ENCODE peak calls at places on chromosome 5, in seven cellular contexts. One of them, this sample, is unnamed.

GRCh38 chr5:127010362-127010761 is 20.0 kb downstream of the MARCHF3 start:
- DNase-seq in stimulated activated CD4-positive, alpha-beta T cell treated with anti-CD3 and anti-CD28 coated beads, Interleukin-2, amount 100 ng/mL, for 48 hours: no peak
- DNase-seq in CD8-positive, alpha-beta T cell: no peak
- DNase-seq in NAMALWA: no peak
- DNase-seq in T-cell: no peak
- DNase-seq in activated T-cell treated with anti-CD3 and anti-CD28 coated beads, Interleukin-2, amount 50 U/mL, for 72 hours: no peak
- DNase-seq in activated CD4-positive, alpha-beta T cell treated with anti-CD3 and anti-CD28 coated beads for 1 hour: no peak
- DNase-seq in this sample: no peak

GRCh38 chr5:10301842-10302610 is 5.7 kb downstream of the CMBL start:
- DNase-seq in stimulated activated CD4-positive, alpha-beta T cell treated with anti-CD3 and anti-CD28 coated beads, Interleukin-2, amount 100 ng/mL, for 48 hours: no peak
- DNase-seq in CD8-positive, alpha-beta T cell: no peak
- DNase-seq in NAMALWA: no peak
- DNase-seq in T-cell: no peak
- DNase-seq in activated T-cell treated with anti-CD3 and anti-CD28 coated beads, Interleukin-2, amount 50 U/mL, for 72 hours: no peak
- DNase-seq in activated CD4-positive, alpha-beta T cell treated with anti-CD3 and anti-CD28 coated beads for 1 hour: no peak
- DNase-seq in this sample: no peak

GRCh38 chr5:103452089-103452488 is 110.5 kb downstream of the NUDT12 start:
- DNase-seq in stimulated activated CD4-positive, alpha-beta T cell treated with anti-CD3 and anti-CD28 coated beads, Interleukin-2, amount 100 ng/mL, for 48 hours: no peak
- DNase-seq in CD8-positive, alpha-beta T cell: no peak
- DNase-seq in NAMALWA: no peak
- DNase-seq in T-cell: no peak
- DNase-seq in activated T-cell treated with anti-CD3 and anti-CD28 coated beads, Interleukin-2, amount 50 U/mL, for 72 hours: no peak
- DNase-seq in activated CD4-positive, alpha-beta T cell treated with anti-CD3 and anti-CD28 coated beads for 1 hour: no peak
- DNase-seq in this sample: no peak

GRCh38 chr5:166699616-166700015 is 1591.8 kb upstream of the WWC1 start:
- DNase-seq in stimulated activated CD4-positive, alpha-beta T cell treated with anti-CD3 and anti-CD28 coated beads, Interleukin-2, amount 100 ng/mL, for 48 hours: no peak
- DNase-seq in CD8-positive, alpha-beta T cell: no peak
- DNase-seq in NAMALWA: no peak
- DNase-seq in T-cell: no peak
- DNase-seq in activated T-cell treated with anti-CD3 and anti-CD28 coated beads, Interleukin-2, amount 50 U/mL, for 72 hours: no peak
- DNase-seq in activated CD4-positive, alpha-beta T cell treated with anti-CD3 and anti-CD28 coated beads for 1 hour: no peak
- DNase-seq in this sample: no peak

GRCh38 chr5:113246371-113246870 is 188.4 kb downstream of the TSSK1B start:
- DNase-seq in stimulated activated CD4-positive, alpha-beta T cell treated with anti-CD3 and anti-CD28 coated beads, Interleukin-2, amount 100 ng/mL, for 48 hours: no peak
- DNase-seq in CD8-positive, alpha-beta T cell: no peak
- DNase-seq in NAMALWA: no peak
- DNase-seq in T-cell: no peak
- DNase-seq in activated T-cell treated with anti-CD3 and anti-CD28 coated beads, Interleukin-2, amount 50 U/mL, for 72 hours: no peak
- DNase-seq in activated CD4-positive, alpha-beta T cell treated with anti-CD3 and anti-CD28 coated beads for 1 hour: no peak
- DNase-seq in this sample: no peak

GRCh38 chr5:42894057-42894456 is 82.4 kb upstream of the SELENOP start:
- DNase-seq in stimulated activated CD4-positive, alpha-beta T cell treated with anti-CD3 and anti-CD28 coated beads, Interleukin-2, amount 100 ng/mL, for 48 hours: no peak
- DNase-seq in CD8-positive, alpha-beta T cell: no peak
- DNase-seq in NAMALWA: no peak
- DNase-seq in T-cell: no peak
- DNase-seq in activated T-cell treated with anti-CD3 and anti-CD28 coated beads, Interleukin-2, amount 50 U/mL, for 72 hours: no peak
- DNase-seq in activated CD4-positive, alpha-beta T cell treated with anti-CD3 and anti-CD28 coated beads for 1 hour: no peak
- DNase-seq in this sample: no peak

GRCh38 chr5:55039843-55040242 is 15.8 kb downstream of the GZMK start:
- DNase-seq in stimulated activated CD4-positive, alpha-beta T cell treated with anti-CD3 and anti-CD28 coated beads, Interleukin-2, amount 100 ng/mL, for 48 hours: no peak
- DNase-seq in CD8-positive, alpha-beta T cell: no peak
- DNase-seq in NAMALWA: no peak
- DNase-seq in T-cell: no peak
- DNase-seq in activated T-cell treated with anti-CD3 and anti-CD28 coated beads, Interleukin-2, amount 50 U/mL, for 72 hours: no peak
- DNase-seq in activated CD4-positive, alpha-beta T cell treated with anti-CD3 and anti-CD28 coated beads for 1 hour: no peak
- DNase-seq in this sample: no peak

GRCh38 chr5:34982823-34983222 is 53.5 kb downstream of the DNAJC21 start:
- DNase-seq in stimulated activated CD4-positive, alpha-beta T cell treated with anti-CD3 and anti-CD28 coated beads, Interleukin-2, amount 100 ng/mL, for 48 hours: no peak
- DNase-seq in CD8-positive, alpha-beta T cell: no peak
- DNase-seq in NAMALWA: no peak
- DNase-seq in T-cell: no peak
- DNase-seq in activated T-cell treated with anti-CD3 and anti-CD28 coated beads, Interleukin-2, amount 50 U/mL, for 72 hours: no peak
- DNase-seq in activated CD4-positive, alpha-beta T cell treated with anti-CD3 and anti-CD28 coated beads for 1 hour: no peak
- DNase-seq in this sample: no peak

GRCh38 chr5:123209163-123210013 is 120.3 kb downstream of the PRDM6 start:
- DNase-seq in stimulated activated CD4-positive, alpha-beta T cell treated with anti-CD3 and anti-CD28 coated beads, Interleukin-2, amount 100 ng/mL, for 48 hours: no peak
- DNase-seq in CD8-positive, alpha-beta T cell: no peak
- DNase-seq in NAMALWA: no peak
- DNase-seq in T-cell: no peak
- DNase-seq in activated T-cell treated with anti-CD3 and anti-CD28 coated beads, Interleukin-2, amount 50 U/mL, for 72 hours: no peak
- DNase-seq in activated CD4-positive, alpha-beta T cell treated with anti-CD3 and anti-CD28 coated beads for 1 hour: no peak
- DNase-seq in this sample: no peak

GRCh38 chr5:82664711-82665110 is 386.6 kb upstream of the RPS23 start:
- DNase-seq in stimulated activated CD4-positive, alpha-beta T cell treated with anti-CD3 and anti-CD28 coated beads, Interleukin-2, amount 100 ng/mL, for 48 hours: no peak
- DNase-seq in CD8-positive, alpha-beta T cell: no peak
- DNase-seq in NAMALWA: no peak
- DNase-seq in T-cell: no peak
- DNase-seq in activated T-cell treated with anti-CD3 and anti-CD28 coated beads, Interleukin-2, amount 50 U/mL, for 72 hours: no peak
- DNase-seq in activated CD4-positive, alpha-beta T cell treated with anti-CD3 and anti-CD28 coated beads for 1 hour: no peak
- DNase-seq in this sample: no peak

GRCh38 chr5:177303925-177304391 is 359 bp downstream of the PRELID1 start:
- DNase-seq in stimulated activated CD4-positive, alpha-beta T cell treated with anti-CD3 and anti-CD28 coated beads, Interleukin-2, amount 100 ng/mL, for 48 hours: no peak
- DNase-seq in CD8-positive, alpha-beta T cell: no peak
- DNase-seq in NAMALWA: peak; percentile 40
- DNase-seq in T-cell: no peak
- DNase-seq in activated T-cell treated with anti-CD3 and anti-CD28 coated beads, Interleukin-2, amount 50 U/mL, for 72 hours: no peak
- DNase-seq in activated CD4-positive, alpha-beta T cell treated with anti-CD3 and anti-CD28 coated beads for 1 hour: no peak
- DNase-seq in this sample: peak; percentile 28

GRCh38 chr5:116361171-116361967 is 213.3 kb downstream of the SEMA6A start:
- DNase-seq in stimulated activated CD4-positive, alpha-beta T cell treated with anti-CD3 and anti-CD28 coated beads, Interleukin-2, amount 100 ng/mL, for 48 hours: no peak
- DNase-seq in CD8-positive, alpha-beta T cell: no peak
- DNase-seq in NAMALWA: no peak
- DNase-seq in T-cell: no peak
- DNase-seq in activated T-cell treated with anti-CD3 and anti-CD28 coated beads, Interleukin-2, amount 50 U/mL, for 72 hours: no peak
- DNase-seq in activated CD4-positive, alpha-beta T cell treated with anti-CD3 and anti-CD28 coated beads for 1 hour: no peak
- DNase-seq in this sample: no peak

GRCh38 chr5:157253547-157253946 is 12.4 kb upstream of the CYFIP2 start:
- DNase-seq in stimulated activated CD4-positive, alpha-beta T cell treated with anti-CD3 and anti-CD28 coated beads, Interleukin-2, amount 100 ng/mL, for 48 hours: no peak
- DNase-seq in CD8-positive, alpha-beta T cell: peak; percentile 29
- DNase-seq in NAMALWA: peak; percentile 64
- DNase-seq in T-cell: no peak
- DNase-seq in activated T-cell treated with anti-CD3 and anti-CD28 coated beads, Interleukin-2, amount 50 U/mL, for 72 hours: no peak
- DNase-seq in activated CD4-positive, alpha-beta T cell treated with anti-CD3 and anti-CD28 coated beads for 1 hour: no peak
- DNase-seq in this sample: peak; percentile 71

GRCh38 chr5:174533127-174533453 is 191.3 kb upstream of the MSX2 start:
- DNase-seq in stimulated activated CD4-positive, alpha-beta T cell treated with anti-CD3 and anti-CD28 coated beads, Interleukin-2, amount 100 ng/mL, for 48 hours: no peak
- DNase-seq in CD8-positive, alpha-beta T cell: no peak
- DNase-seq in NAMALWA: no peak
- DNase-seq in T-cell: no peak
- DNase-seq in activated T-cell treated with anti-CD3 and anti-CD28 coated beads, Interleukin-2, amount 50 U/mL, for 72 hours: no peak
- DNase-seq in activated CD4-positive, alpha-beta T cell treated with anti-CD3 and anti-CD28 coated beads for 1 hour: no peak
- DNase-seq in this sample: no peak

GRCh38 chr5:157269165-157269671 is 3.3 kb downstream of the CYFIP2 start:
- DNase-seq in stimulated activated CD4-positive, alpha-beta T cell treated with anti-CD3 and anti-CD28 coated beads, Interleukin-2, amount 100 ng/mL, for 48 hours: no peak
- DNase-seq in CD8-positive, alpha-beta T cell: no peak
- DNase-seq in NAMALWA: peak; percentile 34
- DNase-seq in T-cell: no peak
- DNase-seq in activated T-cell treated with anti-CD3 and anti-CD28 coated beads, Interleukin-2, amount 50 U/mL, for 72 hours: no peak
- DNase-seq in activated CD4-positive, alpha-beta T cell treated with anti-CD3 and anti-CD28 coated beads for 1 hour: no peak
- DNase-seq in this sample: peak; percentile 49

GRCh38 chr5:131163315-131164119 is 1.5 kb downstream of the HINT1 start:
- DNase-seq in stimulated activated CD4-positive, alpha-beta T cell treated with anti-CD3 and anti-CD28 coated beads, Interleukin-2, amount 100 ng/mL, for 48 hours: no peak
- DNase-seq in CD8-positive, alpha-beta T cell: no peak
- DNase-seq in NAMALWA: peak; percentile 45
- DNase-seq in T-cell: no peak
- DNase-seq in activated T-cell treated with anti-CD3 and anti-CD28 coated beads, Interleukin-2, amount 50 U/mL, for 72 hours: no peak
- DNase-seq in activated CD4-positive, alpha-beta T cell treated with anti-CD3 and anti-CD28 coated beads for 1 hour: no peak
- DNase-seq in this sample: peak; percentile 58

GRCh38 chr5:117473075-117473595 is 898.5 kb upstream of the SEMA6A start:
- DNase-seq in stimulated activated CD4-positive, alpha-beta T cell treated with anti-CD3 and anti-CD28 coated beads, Interleukin-2, amount 100 ng/mL, for 48 hours: no peak
- DNase-seq in CD8-positive, alpha-beta T cell: no peak
- DNase-seq in NAMALWA: no peak
- DNase-seq in T-cell: no peak
- DNase-seq in activated T-cell treated with anti-CD3 and anti-CD28 coated beads, Interleukin-2, amount 50 U/mL, for 72 hours: no peak
- DNase-seq in activated CD4-positive, alpha-beta T cell treated with anti-CD3 and anti-CD28 coated beads for 1 hour: no peak
- DNase-seq in this sample: no peak

GRCh38 chr5:132411382-132411925 is 41.9 kb downstream of the SLC22A5 start:
- DNase-seq in stimulated activated CD4-positive, alpha-beta T cell treated with anti-CD3 and anti-CD28 coated beads, Interleukin-2, amount 100 ng/mL, for 48 hours: no peak
- DNase-seq in CD8-positive, alpha-beta T cell: peak; percentile 31
- DNase-seq in NAMALWA: no peak
- DNase-seq in T-cell: peak; percentile 40
- DNase-seq in activated T-cell treated with anti-CD3 and anti-CD28 coated beads, Interleukin-2, amount 50 U/mL, for 72 hours: peak; percentile 40
- DNase-seq in activated CD4-positive, alpha-beta T cell treated with anti-CD3 and anti-CD28 coated beads for 1 hour: no peak
- DNase-seq in this sample: no peak

GRCh38 chr5:76402880-76403712 is at the start of gene IQGAP2:
- DNase-seq in stimulated activated CD4-positive, alpha-beta T cell treated with anti-CD3 and anti-CD28 coated beads, Interleukin-2, amount 100 ng/mL, for 48 hours: peak; percentile 77
- DNase-seq in CD8-positive, alpha-beta T cell: peak; percentile 82
- DNase-seq in NAMALWA: peak; percentile 71
- DNase-seq in T-cell: peak; percentile 79
- DNase-seq in activated T-cell treated with anti-CD3 and anti-CD28 coated beads, Interleukin-2, amount 50 U/mL, for 72 hours: peak; percentile 84
- DNase-seq in activated CD4-positive, alpha-beta T cell treated with anti-CD3 and anti-CD28 coated beads for 1 hour: peak; percentile 69
- DNase-seq in this sample: peak; percentile 91

GRCh38 chr5:143860211-143860610 is 48.2 kb downstream of the HMHB1 start:
- DNase-seq in stimulated activated CD4-positive, alpha-beta T cell treated with anti-CD3 and anti-CD28 coated beads, Interleukin-2, amount 100 ng/mL, for 48 hours: no peak
- DNase-seq in CD8-positive, alpha-beta T cell: no peak
- DNase-seq in NAMALWA: no peak
- DNase-seq in T-cell: no peak
- DNase-seq in activated T-cell treated with anti-CD3 and anti-CD28 coated beads, Interleukin-2, amount 50 U/mL, for 72 hours: no peak
- DNase-seq in activated CD4-positive, alpha-beta T cell treated with anti-CD3 and anti-CD28 coated beads for 1 hour: no peak
- DNase-seq in this sample: no peak

GRCh38 chr5:136420168-136420916 is 55.0 kb upstream of the TRPC7 start:
- DNase-seq in stimulated activated CD4-positive, alpha-beta T cell treated with anti-CD3 and anti-CD28 coated beads, Interleukin-2, amount 100 ng/mL, for 48 hours: no peak
- DNase-seq in CD8-positive, alpha-beta T cell: no peak
- DNase-seq in NAMALWA: no peak
- DNase-seq in T-cell: no peak
- DNase-seq in activated T-cell treated with anti-CD3 and anti-CD28 coated beads, Interleukin-2, amount 50 U/mL, for 72 hours: no peak
- DNase-seq in activated CD4-positive, alpha-beta T cell treated with anti-CD3 and anti-CD28 coated beads for 1 hour: no peak
- DNase-seq in this sample: no peak

GRCh38 chr5:173542964-173543363 is 73.5 kb downstream of the BOD1 start:
- DNase-seq in stimulated activated CD4-positive, alpha-beta T cell treated with anti-CD3 and anti-CD28 coated beads, Interleukin-2, amount 100 ng/mL, for 48 hours: no peak
- DNase-seq in CD8-positive, alpha-beta T cell: no peak
- DNase-seq in NAMALWA: no peak
- DNase-seq in T-cell: no peak
- DNase-seq in activated T-cell treated with anti-CD3 and anti-CD28 coated beads, Interleukin-2, amount 50 U/mL, for 72 hours: no peak
- DNase-seq in activated CD4-positive, alpha-beta T cell treated with anti-CD3 and anti-CD28 coated beads for 1 hour: no peak
- DNase-seq in this sample: no peak

GRCh38 chr5:66074891-66075290 is 69.2 kb upstream of the SREK1 start:
- DNase-seq in stimulated activated CD4-positive, alpha-beta T cell treated with anti-CD3 and anti-CD28 coated beads, Interleukin-2, amount 100 ng/mL, for 48 hours: no peak
- DNase-seq in CD8-positive, alpha-beta T cell: no peak
- DNase-seq in NAMALWA: no peak
- DNase-seq in T-cell: no peak
- DNase-seq in activated T-cell treated with anti-CD3 and anti-CD28 coated beads, Interleukin-2, amount 50 U/mL, for 72 hours: no peak
- DNase-seq in activated CD4-positive, alpha-beta T cell treated with anti-CD3 and anti-CD28 coated beads for 1 hour: no peak
- DNase-seq in this sample: no peak

GRCh38 chr5:80989883-80990282 is 29.7 kb downstream of the RASGRF2 start:
- DNase-seq in stimulated activated CD4-positive, alpha-beta T cell treated with anti-CD3 and anti-CD28 coated beads, Interleukin-2, amount 100 ng/mL, for 48 hours: no peak
- DNase-seq in CD8-positive, alpha-beta T cell: no peak
- DNase-seq in NAMALWA: no peak
- DNase-seq in T-cell: no peak
- DNase-seq in activated T-cell treated with anti-CD3 and anti-CD28 coated beads, Interleukin-2, amount 50 U/mL, for 72 hours: no peak
- DNase-seq in activated CD4-positive, alpha-beta T cell treated with anti-CD3 and anti-CD28 coated beads for 1 hour: no peak
- DNase-seq in this sample: no peak

GRCh38 chr5:169080352-169080938 is 220.5 kb downstream of the SLIT3 start:
- DNase-seq in stimulated activated CD4-positive, alpha-beta T cell treated with anti-CD3 and anti-CD28 coated beads, Interleukin-2, amount 100 ng/mL, for 48 hours: no peak
- DNase-seq in CD8-positive, alpha-beta T cell: no peak
- DNase-seq in NAMALWA: no peak
- DNase-seq in T-cell: no peak
- DNase-seq in activated T-cell treated with anti-CD3 and anti-CD28 coated beads, Interleukin-2, amount 50 U/mL, for 72 hours: no peak
- DNase-seq in activated CD4-positive, alpha-beta T cell treated with anti-CD3 and anti-CD28 coated beads for 1 hour: no peak
- DNase-seq in this sample: no peak

GRCh38 chr5:2817031-2817603 is 65.6 kb upstream of the IRX2 start:
- DNase-seq in stimulated activated CD4-positive, alpha-beta T cell treated with anti-CD3 and anti-CD28 coated beads, Interleukin-2, amount 100 ng/mL, for 48 hours: no peak
- DNase-seq in CD8-positive, alpha-beta T cell: no peak
- DNase-seq in NAMALWA: no peak
- DNase-seq in T-cell: no peak
- DNase-seq in activated T-cell treated with anti-CD3 and anti-CD28 coated beads, Interleukin-2, amount 50 U/mL, for 72 hours: no peak
- DNase-seq in activated CD4-positive, alpha-beta T cell treated with anti-CD3 and anti-CD28 coated beads for 1 hour: no peak
- DNase-seq in this sample: no peak

GRCh38 chr5:120454094-120454798 is 9.9 kb upstream of the PRR16 start:
- DNase-seq in stimulated activated CD4-positive, alpha-beta T cell treated with anti-CD3 and anti-CD28 coated beads, Interleukin-2, amount 100 ng/mL, for 48 hours: no peak
- DNase-seq in CD8-positive, alpha-beta T cell: no peak
- DNase-seq in NAMALWA: no peak
- DNase-seq in T-cell: no peak
- DNase-seq in activated T-cell treated with anti-CD3 and anti-CD28 coated beads, Interleukin-2, amount 50 U/mL, for 72 hours: no peak
- DNase-seq in activated CD4-positive, alpha-beta T cell treated with anti-CD3 and anti-CD28 coated beads for 1 hour: no peak
- DNase-seq in this sample: no peak

GRCh38 chr5:6365977-6366590 is 12.3 kb downstream of the MED10 start:
- DNase-seq in stimulated activated CD4-positive, alpha-beta T cell treated with anti-CD3 and anti-CD28 coated beads, Interleukin-2, amount 100 ng/mL, for 48 hours: no peak
- DNase-seq in CD8-positive, alpha-beta T cell: no peak
- DNase-seq in NAMALWA: peak; percentile 36
- DNase-seq in T-cell: no peak
- DNase-seq in activated T-cell treated with anti-CD3 and anti-CD28 coated beads, Interleukin-2, amount 50 U/mL, for 72 hours: no peak
- DNase-seq in activated CD4-positive, alpha-beta T cell treated with anti-CD3 and anti-CD28 coated beads for 1 hour: no peak
- DNase-seq in this sample: peak; percentile 29

GRCh38 chr5:61409568-61409967 is 77.5 kb downstream of the ZSWIM6 start:
- DNase-seq in stimulated activated CD4-positive, alpha-beta T cell treated with anti-CD3 and anti-CD28 coated beads, Interleukin-2, amount 100 ng/mL, for 48 hours: no peak
- DNase-seq in CD8-positive, alpha-beta T cell: no peak
- DNase-seq in NAMALWA: no peak
- DNase-seq in T-cell: no peak
- DNase-seq in activated T-cell treated with anti-CD3 and anti-CD28 coated beads, Interleukin-2, amount 50 U/mL, for 72 hours: no peak
- DNase-seq in activated CD4-positive, alpha-beta T cell treated with anti-CD3 and anti-CD28 coated beads for 1 hour: no peak
- DNase-seq in this sample: no peak

GRCh38 chr5:107403561-107403960 is 267.2 kb downstream of the EFNA5 start:
- DNase-seq in stimulated activated CD4-positive, alpha-beta T cell treated with anti-CD3 and anti-CD28 coated beads, Interleukin-2, amount 100 ng/mL, for 48 hours: no peak
- DNase-seq in CD8-positive, alpha-beta T cell: no peak
- DNase-seq in NAMALWA: no peak
- DNase-seq in T-cell: no peak
- DNase-seq in activated T-cell treated with anti-CD3 and anti-CD28 coated beads, Interleukin-2, amount 50 U/mL, for 72 hours: no peak
- DNase-seq in activated CD4-positive, alpha-beta T cell treated with anti-CD3 and anti-CD28 coated beads for 1 hour: no peak
- DNase-seq in this sample: no peak

GRCh38 chr5:142186821-142187594 is 78.4 kb downstream of the NDFIP1 start:
- DNase-seq in stimulated activated CD4-positive, alpha-beta T cell treated with anti-CD3 and anti-CD28 coated beads, Interleukin-2, amount 100 ng/mL, for 48 hours: no peak
- DNase-seq in CD8-positive, alpha-beta T cell: no peak
- DNase-seq in NAMALWA: no peak
- DNase-seq in T-cell: no peak
- DNase-seq in activated T-cell treated with anti-CD3 and anti-CD28 coated beads, Interleukin-2, amount 50 U/mL, for 72 hours: no peak
- DNase-seq in activated CD4-positive, alpha-beta T cell treated with anti-CD3 and anti-CD28 coated beads for 1 hour: no peak
- DNase-seq in this sample: no peak

GRCh38 chr5:87825583-87825982 is 412.9 kb upstream of the CCNH start:
- DNase-seq in stimulated activated CD4-positive, alpha-beta T cell treated with anti-CD3 and anti-CD28 coated beads, Interleukin-2, amount 100 ng/mL, for 48 hours: no peak
- DNase-seq in CD8-positive, alpha-beta T cell: no peak
- DNase-seq in NAMALWA: no peak
- DNase-seq in T-cell: no peak
- DNase-seq in activated T-cell treated with anti-CD3 and anti-CD28 coated beads, Interleukin-2, amount 50 U/mL, for 72 hours: no peak
- DNase-seq in activated CD4-positive, alpha-beta T cell treated with anti-CD3 and anti-CD28 coated beads for 1 hour: no peak
- DNase-seq in this sample: no peak

This sample was measured in OCI-LY7.